ENCODE peak calls at places on chromosomes 13 and 19, in eight cellular contexts. One of them, this sample, is unnamed.
A peak's percentile ranks its signal among the peaks of the same experiment; 100 is the strongest.

GRCh38 chr13:73429691-73430090 is 370.9 kb downstream of the KLF5 start:
- DNase-seq in Peyer's patch: no peak
- DNase-seq in thyroid gland: no peak
- DNase-seq in tibial nerve: no peak
- DNase-seq in left ventricle myocardium inferior: no peak
- DNase-seq in CD8-positive, alpha-beta memory T cell: no peak
- DNase-seq in uterus: no peak
- DNase-seq in dorsolateral prefrontal cortex: no peak
- DNase-seq in this sample: no peak

GRCh38 chr13:33721719-33722118 is 96.2 kb upstream of the RFC3 start:
- DNase-seq in left ventricle myocardium inferior: no peak
- DNase-seq in Peyer's patch: no peak
- DNase-seq in CD8-positive, alpha-beta memory T cell: no peak
- DNase-seq in uterus: no peak
- DNase-seq in tibial nerve: no peak
- DNase-seq in thyroid gland: no peak
- DNase-seq in dorsolateral prefrontal cortex: no peak
- DNase-seq in this sample: no peak

GRCh38 chr13:52158629-52159158 is 703 bp downstream of the NEK3 start:
- DNase-seq in CD8-positive, alpha-beta memory T cell: no peak
- DNase-seq in uterus: peak; percentile 31
- DNase-seq in Peyer's patch: peak; percentile 50
- DNase-seq in left ventricle myocardium inferior: peak; percentile 51
- DNase-seq in tibial nerve: no peak
- DNase-seq in dorsolateral prefrontal cortex: no peak
- DNase-seq in thyroid gland: peak; percentile 29
- DNase-seq in this sample: peak; percentile 54

GRCh38 chr13:30978981-30979956 is 46.8 kb downstream of the TEX26 start:
- DNase-seq in tibial nerve: no peak
- DNase-seq in CD8-positive, alpha-beta memory T cell: no peak
- DNase-seq in uterus: no peak
- DNase-seq in thyroid gland: peak; percentile 4
- DNase-seq in dorsolateral prefrontal cortex: peak; percentile 44
- DNase-seq in Peyer's patch: peak; percentile 61
- DNase-seq in left ventricle myocardium inferior: no peak
- DNase-seq in this sample: peak; percentile 41

GRCh38 chr19:6947745-6948144 is 60.4 kb downstream of the ADGRE1 start:
- DNase-seq in Peyer's patch: no peak
- DNase-seq in left ventricle myocardium inferior: no peak
- DNase-seq in CD8-positive, alpha-beta memory T cell: no peak
- DNase-seq in thyroid gland: no peak
- DNase-seq in tibial nerve: no peak
- DNase-seq in uterus: no peak
- DNase-seq in dorsolateral prefrontal cortex: no peak
- DNase-seq in this sample: no peak

GRCh38 chr13:100668408-100668807 is 6.2 kb downstream of the TMTC4 start:
- DNase-seq in uterus: no peak
- DNase-seq in tibial nerve: no peak
- DNase-seq in Peyer's patch: no peak
- DNase-seq in dorsolateral prefrontal cortex: no peak
- DNase-seq in left ventricle myocardium inferior: no peak
- DNase-seq in thyroid gland: no peak
- DNase-seq in CD8-positive, alpha-beta memory T cell: no peak
- DNase-seq in this sample: no peak

GRCh38 chr19:33620611-33621010 is 1.1 kb upstream of the CHST8 start:
- DNase-seq in Peyer's patch: no peak
- DNase-seq in left ventricle myocardium inferior: no peak
- DNase-seq in thyroid gland: no peak
- DNase-seq in uterus: no peak
- DNase-seq in CD8-positive, alpha-beta memory T cell: no peak
- DNase-seq in dorsolateral prefrontal cortex: no peak
- DNase-seq in tibial nerve: no peak
- DNase-seq in this sample: no peak

GRCh38 chr13:94858856-94859811 is 146.8 kb upstream of the SOX21 start:
- DNase-seq in Peyer's patch: peak; percentile 50
- DNase-seq in uterus: peak; percentile 36
- DNase-seq in left ventricle myocardium inferior: peak; percentile 67
- DNase-seq in thyroid gland: peak; percentile 37
- DNase-seq in tibial nerve: peak; percentile 33
- DNase-seq in dorsolateral prefrontal cortex: peak; percentile 76
- DNase-seq in CD8-positive, alpha-beta memory T cell: no peak
- DNase-seq in this sample: peak; percentile 67

GRCh38 chr19:46372901-46373572 is 26.1 kb downstream of the PPP5C start:
- DNase-seq in thyroid gland: peak; percentile 28
- DNase-seq in CD8-positive, alpha-beta memory T cell: no peak
- DNase-seq in tibial nerve: no peak
- DNase-seq in uterus: no peak
- DNase-seq in left ventricle myocardium inferior: no peak
- DNase-seq in dorsolateral prefrontal cortex: peak; percentile 43
- DNase-seq in Peyer's patch: peak; percentile 40
- DNase-seq in this sample: peak; percentile 29

GRCh38 chr19:31448221-31448657 is 99.0 kb upstream of the TSHZ3 start:
- DNase-seq in thyroid gland: peak; percentile 95
- DNase-seq in tibial nerve: peak; percentile 15
- DNase-seq in dorsolateral prefrontal cortex: no peak
- DNase-seq in CD8-positive, alpha-beta memory T cell: no peak
- DNase-seq in Peyer's patch: peak; percentile 60
- DNase-seq in left ventricle myocardium inferior: peak; percentile 82
- DNase-seq in uterus: peak; percentile 77
- DNase-seq in this sample: peak; percentile 70

GRCh38 chr13:63389756-63390155 is 1974.1 kb upstream of the PCDH20 start:
- DNase-seq in thyroid gland: peak; percentile 29
- DNase-seq in left ventricle myocardium inferior: no peak
- DNase-seq in dorsolateral prefrontal cortex: no peak
- DNase-seq in CD8-positive, alpha-beta memory T cell: no peak
- DNase-seq in tibial nerve: no peak
- DNase-seq in uterus: no peak
- DNase-seq in Peyer's patch: no peak
- DNase-seq in this sample: no peak

GRCh38 chr13:82092312-82092711 is 1751.4 kb upstream of the SPRY2 start:
- DNase-seq in left ventricle myocardium inferior: no peak
- DNase-seq in dorsolateral prefrontal cortex: no peak
- DNase-seq in uterus: no peak
- DNase-seq in Peyer's patch: no peak
- DNase-seq in CD8-positive, alpha-beta memory T cell: no peak
- DNase-seq in thyroid gland: no peak
- DNase-seq in tibial nerve: no peak
- DNase-seq in this sample: no peak

GRCh38 chr19:39704181-39705044 is at the start of gene LGALS14:
- DNase-seq in dorsolateral prefrontal cortex: no peak
- DNase-seq in Peyer's patch: no peak
- DNase-seq in thyroid gland: no peak
- DNase-seq in tibial nerve: no peak
- DNase-seq in CD8-positive, alpha-beta memory T cell: no peak
- DNase-seq in left ventricle myocardium inferior: no peak
- DNase-seq in uterus: no peak
- DNase-seq in this sample: no peak

GRCh38 chr19:31149306-31149975 is 199.8 kb downstream of the TSHZ3 start:
- DNase-seq in uterus: no peak
- DNase-seq in CD8-positive, alpha-beta memory T cell: no peak
- DNase-seq in dorsolateral prefrontal cortex: no peak
- DNase-seq in left ventricle myocardium inferior: no peak
- DNase-seq in tibial nerve: no peak
- DNase-seq in Peyer's patch: no peak
- DNase-seq in thyroid gland: no peak
- DNase-seq in this sample: no peak

GRCh38 chr19:19579533-19580361 is 38.7 kb downstream of the PBX4 start:
- DNase-seq in Peyer's patch: no peak
- DNase-seq in CD8-positive, alpha-beta memory T cell: no peak
- DNase-seq in uterus: no peak
- DNase-seq in dorsolateral prefrontal cortex: no peak
- DNase-seq in left ventricle myocardium inferior: no peak
- DNase-seq in tibial nerve: no peak
- DNase-seq in thyroid gland: no peak
- DNase-seq in this sample: no peak

GRCh38 chr19:52444506-52444905 is 8.8 kb upstream of the ZNF578 start:
- DNase-seq in tibial nerve: no peak
- DNase-seq in uterus: no peak
- DNase-seq in CD8-positive, alpha-beta memory T cell: no peak
- DNase-seq in dorsolateral prefrontal cortex: no peak
- DNase-seq in left ventricle myocardium inferior: no peak
- DNase-seq in Peyer's patch: no peak
- DNase-seq in thyroid gland: no peak
- DNase-seq in this sample: no peak

GRCh38 chr19:38562096-38562495 is 55.7 kb downstream of the MAP4K1 start:
- DNase-seq in thyroid gland: no peak
- DNase-seq in uterus: no peak
- DNase-seq in left ventricle myocardium inferior: no peak
- DNase-seq in Peyer's patch: no peak
- DNase-seq in dorsolateral prefrontal cortex: no peak
- DNase-seq in tibial nerve: no peak
- DNase-seq in CD8-positive, alpha-beta memory T cell: no peak
- DNase-seq in this sample: no peak

DNA sequence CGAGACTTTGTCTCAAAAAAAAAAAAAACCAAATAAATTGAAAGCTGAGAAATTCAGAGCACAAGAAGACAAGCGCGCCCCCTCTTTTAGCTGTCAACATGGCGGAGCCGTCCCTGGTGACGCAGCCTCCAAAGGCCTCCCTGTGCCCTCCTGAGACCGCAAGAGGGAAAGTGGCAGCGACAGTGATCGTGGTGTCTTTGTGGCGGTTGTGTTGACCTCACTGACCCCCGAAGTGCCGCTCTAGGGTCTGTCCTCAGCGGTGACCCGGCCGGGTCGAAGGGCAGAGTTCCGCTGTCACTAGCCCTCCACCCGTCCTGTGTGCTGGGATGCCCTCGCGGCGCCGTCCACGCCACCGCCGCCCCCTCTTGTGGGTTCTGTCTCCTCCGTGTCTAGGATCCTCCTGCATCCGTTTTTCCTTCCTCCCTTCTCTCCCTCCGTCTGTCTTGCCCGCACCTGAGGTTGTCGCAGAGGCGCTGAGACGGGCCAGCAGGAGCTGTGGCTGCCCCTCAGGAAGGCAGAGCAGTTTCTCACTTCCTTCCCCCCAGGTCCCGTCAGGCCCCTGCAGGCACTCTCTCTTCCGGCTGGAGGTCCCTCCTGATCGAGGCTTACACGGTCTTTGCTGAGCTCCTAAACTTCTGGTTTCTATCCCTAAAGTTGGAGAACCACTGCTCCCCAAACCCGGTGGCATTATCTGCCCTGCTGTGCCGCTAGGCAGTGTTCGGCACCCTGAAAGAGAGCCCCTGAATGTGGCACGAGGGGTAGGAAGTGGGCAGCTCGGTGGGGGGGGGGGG is 7.2 kb downstream of the UHRF1 start:
- DNase-seq in uterus: no peak
- DNase-seq in left ventricle myocardium inferior: no peak
- DNase-seq in Peyer's patch: peak; percentile 68
- DNase-seq in thyroid gland: no peak
- DNase-seq in dorsolateral prefrontal cortex: no peak
- DNase-seq in CD8-positive, alpha-beta memory T cell: peak; percentile 71
- DNase-seq in tibial nerve: no peak
- DNase-seq in this sample: peak; percentile 44
- H3K27ac ChIP-seq in uterus: no peak overlapping the region
- H3K27ac ChIP-seq in left ventricle myocardium inferior: no peak overlapping the region
- H3K27ac ChIP-seq in Peyer's patch: peak overlapping the region; percentile 62
- H3K27ac ChIP-seq in thyroid gland: no peak overlapping the region
- H3K27ac ChIP-seq in dorsolateral prefrontal cortex: no peak overlapping the region
- H3K27ac ChIP-seq in CD8-positive, alpha-beta memory T cell: peak overlapping the region; percentile 81
- H3K27ac ChIP-seq in tibial nerve: peak overlapping the region; percentile 1
- H3K27ac ChIP-seq in this sample: peak overlapping the region; percentile 20

GRCh38 chr19:5915782-5916165 is 1.7 kb downstream of the CAPS start:
- DNase-seq in CD8-positive, alpha-beta memory T cell: no peak
- DNase-seq in tibial nerve: no peak
- DNase-seq in dorsolateral prefrontal cortex: no peak
- DNase-seq in left ventricle myocardium inferior: no peak
- DNase-seq in thyroid gland: no peak
- DNase-seq in uterus: no peak
- DNase-seq in Peyer's patch: no peak
- DNase-seq in this sample: no peak
- H3K27ac ChIP-seq in CD8-positive, alpha-beta memory T cell: no peak overlapping the region
- H3K27ac ChIP-seq in tibial nerve: peak overlapping the region; percentile 88
- H3K27ac ChIP-seq in dorsolateral prefrontal cortex: no peak overlapping the region
- H3K27ac ChIP-seq in left ventricle myocardium inferior: peak overlapping the region; percentile 69
- H3K27ac ChIP-seq in thyroid gland: peak overlapping the region; percentile 67
- H3K27ac ChIP-seq in uterus: no peak overlapping the region
- H3K27ac ChIP-seq in Peyer's patch: no peak overlapping the region
- H3K27ac ChIP-seq in this sample: no peak overlapping the region

GRCh38 chr13:112782433-112783010 is 92.7 kb downstream of the ATP11A start:
- DNase-seq in uterus: no peak
- DNase-seq in dorsolateral prefrontal cortex: no peak
- DNase-seq in Peyer's patch: no peak
- DNase-seq in tibial nerve: no peak
- DNase-seq in thyroid gland: no peak
- DNase-seq in CD8-positive, alpha-beta memory T cell: no peak
- DNase-seq in left ventricle myocardium inferior: no peak
- DNase-seq in this sample: no peak
- H3K27ac ChIP-seq in uterus: peak overlapping the region; percentile 80
- H3K27ac ChIP-seq in dorsolateral prefrontal cortex: peak overlapping the region; percentile 83
- H3K27ac ChIP-seq in Peyer's patch: peak overlapping the region; percentile 27
- H3K27ac ChIP-seq in tibial nerve: peak overlapping the region; percentile 84
- H3K27ac ChIP-seq in thyroid gland: peak overlapping the region; percentile 60
- H3K27ac ChIP-seq in CD8-positive, alpha-beta memory T cell: no peak overlapping the region
- H3K27ac ChIP-seq in left ventricle myocardium inferior: peak overlapping the region; percentile 74
- H3K27ac ChIP-seq in this sample: peak overlapping the region; percentile 91

GRCh38 chr13:48490241-48490640 is 42.6 kb downstream of the RCBTB2 start:
- DNase-seq in CD8-positive, alpha-beta memory T cell: no peak
- DNase-seq in uterus: no peak
- DNase-seq in tibial nerve: no peak
- DNase-seq in Peyer's patch: no peak
- DNase-seq in left ventricle myocardium inferior: no peak
- DNase-seq in thyroid gland: no peak
- DNase-seq in dorsolateral prefrontal cortex: no peak
- DNase-seq in this sample: no peak

GRCh38 chr13:48493076-48493765 is 39.7 kb downstream of the RCBTB2 start:
- DNase-seq in left ventricle myocardium inferior: no peak
- DNase-seq in uterus: no peak
- DNase-seq in Peyer's patch: no peak
- DNase-seq in thyroid gland: no peak
- DNase-seq in tibial nerve: no peak
- DNase-seq in CD8-positive, alpha-beta memory T cell: peak; percentile 17
- DNase-seq in dorsolateral prefrontal cortex: no peak
- DNase-seq in this sample: no peak

GRCh38 chr13:48489666-48490065 is 43.2 kb downstream of the RCBTB2 start:
- DNase-seq in dorsolateral prefrontal cortex: no peak
- DNase-seq in Peyer's patch: no peak
- DNase-seq in thyroid gland: no peak
- DNase-seq in CD8-positive, alpha-beta memory T cell: no peak
- DNase-seq in left ventricle myocardium inferior: no peak
- DNase-seq in uterus: no peak
- DNase-seq in tibial nerve: no peak
- DNase-seq in this sample: no peak

GRCh38 chr13:48492123-48493075 is 40.5 kb downstream of the RCBTB2 start:
- DNase-seq in uterus: peak; percentile 68
- DNase-seq in Peyer's patch: peak; percentile 91
- DNase-seq in dorsolateral prefrontal cortex: peak; percentile 67
- DNase-seq in thyroid gland: peak; percentile 30
- DNase-seq in left ventricle myocardium inferior: peak; percentile 82
- DNase-seq in tibial nerve: peak; percentile 27
- DNase-seq in CD8-positive, alpha-beta memory T cell: peak; percentile 75
- DNase-seq in this sample: peak; percentile 83

GRCh38 chr13:48491423-48492122 is 41.3 kb downstream of the RCBTB2 start:
- DNase-seq in uterus: no peak
- DNase-seq in dorsolateral prefrontal cortex: no peak
- DNase-seq in thyroid gland: no peak
- DNase-seq in left ventricle myocardium inferior: no peak
- DNase-seq in CD8-positive, alpha-beta memory T cell: no peak
- DNase-seq in Peyer's patch: no peak
- DNase-seq in tibial nerve: no peak
- DNase-seq in this sample: no peak
- H3K27ac ChIP-seq in uterus: peak overlapping the region; percentile 65
- H3K27ac ChIP-seq in dorsolateral prefrontal cortex: peak overlapping the region; percentile 80
- H3K27ac ChIP-seq in thyroid gland: peak overlapping the region; percentile 8
- H3K27ac ChIP-seq in left ventricle myocardium inferior: peak overlapping the region; percentile 81
- H3K27ac ChIP-seq in CD8-positive, alpha-beta memory T cell: peak overlapping the region; percentile 72
- H3K27ac ChIP-seq in Peyer's patch: peak overlapping the region; percentile 72
- H3K27ac ChIP-seq in tibial nerve: peak overlapping the region; percentile 67
- H3K27ac ChIP-seq in this sample: peak overlapping the region; percentile 77

This sample was measured in left lung.